ENCODE peak calls at places on chromosomes 7 and 10, in nine cellular contexts. G is psoas muscle, V is endothelial cell, Q is IMR-90, Z is left ventricle myocardium inferior, I is HFF-Myc, H is AG10803, M is B cell, A is nephron progenitor cell. R is an unnamed sample.

GRCh38 chr7:4257390-4258111 is 424.5 kb upstream of the FOXK1 start:
- DNase-seq in Z (no peak), V (no peak), Q (no peak), M (no peak), A (no peak), I (no peak), G (no peak), H (no peak), R (no peak)

GRCh38 chr7:21256310-21256877 is 171.5 kb upstream of the SP4 start:
- DNase-seq in Z (no peak), G (no peak), H (peak; percentile 44), M (no peak), Q (peak; percentile 38), I (no peak), V (peak; percentile 16), A (no peak), R (no peak)

GRCh38 chr7:47193003-47193402 is 388.9 kb downstream of the TNS3 start:
- DNase-seq in Q (no peak), H (no peak), A (no peak), I (no peak), G (no peak), Z (no peak), M (no peak), V (no peak), R (no peak)

GRCh38 chr10:124522131-124522902 is 60.7 kb downstream of the LHPP start:
- DNase-seq in I (no peak), H (no peak), Z (no peak), G (peak; percentile 49), Q (no peak), M (no peak), V (no peak), A (no peak), R (no peak)

GRCh38 chr7:35036361-35037171 is 719 bp downstream of the DPY19L1 start:
- DNase-seq in M (peak; percentile 24), I (no peak), G (peak; percentile 76), H (peak; percentile 51), Z (peak; percentile 62), A (peak; percentile 62), V (peak; percentile 55), Q (peak; percentile 53), R (no peak)

GRCh38 chr7:103810112-103810744 is 179.2 kb downstream of the RELN start:
- DNase-seq in M (no peak), I (no peak), V (no peak), Z (no peak), H (no peak), A (no peak), Q (no peak), G (no peak), R (no peak)

GRCh38 chr10:4981722-4982471 is 18.7 kb downstream of the AKR1C1 start:
- DNase-seq in M (no peak), A (peak; percentile 2), V (peak; percentile 21), Z (no peak), H (peak; percentile 12), Q (peak; percentile 37), I (no peak), G (no peak), R (no peak)

GRCh38 chr10:30378607-30379006 is 29.5 kb upstream of the MTPAP start:
- DNase-seq in H (no peak), G (no peak), Z (no peak), A (no peak), M (no peak), I (no peak), V (no peak), Q (peak; percentile 35), R (no peak)

GRCh38 chr10:119933179-119933578 is 40.6 kb downstream of the SEC23IP start:
- DNase-seq in V (peak; percentile 5), I (no peak), H (no peak), Q (peak; percentile 3), Z (no peak), A (no peak), G (no peak), M (no peak), R (no peak)

GRCh38 chr7:1901431-1902210 is 231.5 kb downstream of the ELFN1 start:
- DNase-seq in I (no peak), Q (no peak), Z (no peak), H (no peak), G (peak; percentile 39), A (no peak), M (no peak), V (no peak), R (no peak)

GRCh38 chr7:144407266-144407931 is 3.9 kb upstream of the NOBOX start:
- DNase-seq in I (no peak), M (no peak), G (no peak), Z (no peak), Q (no peak), H (no peak), V (no peak), A (no peak), R (no peak)

GRCh38 chr7:116368960-116369359 is 130.6 kb upstream of the CAV2 start:
- DNase-seq in V (no peak), H (no peak), G (no peak), I (no peak), M (no peak), Z (no peak), A (no peak), Q (no peak), R (no peak)

GRCh38 chr7:150811-151221 is 41.6 kb upstream of the FAM20C start:
- DNase-seq in G (peak; percentile 59), M (no peak), I (no peak), Z (no peak), A (no peak), V (no peak), H (no peak), Q (no peak), R (no peak)

GRCh38 chr7:96621932-96622331 is 87.7 kb downstream of the SEM1 start:
- DNase-seq in Z (no peak), Q (no peak), G (no peak), I (no peak), H (no peak), V (no peak), A (no peak), M (no peak), R (no peak)

GRCh38 chr10:120052964-120053363 is 160.4 kb downstream of the SEC23IP start:
- DNase-seq in V (no peak), G (no peak), Q (no peak), M (no peak), A (no peak), Z (no peak), H (no peak), I (no peak), R (no peak)

GRCh38 chr10:2813277-2813676 is 254.1 kb upstream of the PFKP start:
- DNase-seq in V (no peak), M (no peak), H (no peak), Q (no peak), A (no peak), G (no peak), I (no peak), Z (no peak), R (no peak)

GRCh38 chr7:157037635-157038034 is 27.2 kb upstream of the MNX1 start:
- DNase-seq in G (no peak), H (no peak), Q (no peak), A (no peak), I (no peak), Z (no peak), M (no peak), V (no peak), R (no peak)

GRCh38 chr10:50558368-50558767 is 65.4 kb downstream of the SGMS1 start:
- DNase-seq in A (no peak), V (no peak), I (no peak), G (no peak), Q (no peak), Z (no peak), H (peak; percentile 81), M (no peak), R (no peak)

GRCh38 chr10:55979203-55979602 is 381.9 kb downstream of the ZWINT start:
- DNase-seq in G (no peak), H (no peak), Q (no peak), I (no peak), V (no peak), A (no peak), M (no peak), Z (no peak), R (no peak)
- TF ChIP-seq CTCF in G (no peak), H (no peak), Q (no peak), I (no peak), V (no peak), A (no peak), M (no peak), Z (no peak), R (no peak)

DNA sequence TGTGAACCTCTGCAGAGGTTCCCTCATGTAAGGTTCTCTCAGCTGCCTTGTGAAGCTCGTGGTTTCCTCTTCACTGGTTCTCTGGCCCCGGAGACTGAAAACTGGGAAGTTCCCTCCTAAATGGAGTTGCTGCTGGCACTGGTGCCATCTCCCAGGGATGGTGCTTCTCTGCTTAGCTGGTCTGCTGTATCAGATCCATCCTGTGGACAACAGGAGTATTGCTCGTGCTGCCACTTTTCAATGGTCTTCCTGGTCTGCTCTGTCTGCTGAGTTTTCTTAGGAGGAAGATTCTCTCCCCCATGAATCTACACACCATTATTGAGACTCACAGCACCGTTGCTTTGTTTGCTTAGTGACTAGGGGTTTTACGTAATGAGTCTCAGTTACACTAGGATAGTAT is 247.8 kb downstream of the OTUD1 start:
- DNase-seq in G (no peak), H (no peak), M (no peak), A (no peak), Q (no peak), V (no peak), Z (no peak), I (no peak), R (no peak)
- TF ChIP-seq CTCF in G (no peak), H (no peak), M (no peak), A (no peak), Q (no peak), V (no peak), Z (no peak), I (no peak), R (no peak)

GRCh38 chr7:74404741-74405140 is 49.0 kb upstream of the GTF2IRD1 start:
- DNase-seq in V (no peak), M (no peak), A (no peak), Z (no peak), Q (no peak), H (no peak), I (no peak), G (no peak), R (no peak)

GRCh38 chr7:74405899-74406512 is 47.7 kb upstream of the GTF2IRD1 start:
- DNase-seq in H (no peak), G (no peak), M (no peak), I (no peak), Z (no peak), A (no peak), V (no peak), Q (no peak), R (no peak)

GRCh38 chr7:74403521-74404387 is 50.0 kb upstream of the GTF2IRD1 start:
- DNase-seq in G (no peak), Q (no peak), M (no peak), A (no peak), H (no peak), Z (no peak), V (no peak), I (no peak), R (no peak)

GRCh38 chr7:74404388-74404700 is 49.4 kb upstream of the GTF2IRD1 start:
- DNase-seq in H (no peak), I (no peak), Q (no peak), V (no peak), Z (no peak), A (no peak), G (no peak), M (no peak), R (no peak)

GRCh38 chr7:74405191-74405898 is 48.4 kb upstream of the GTF2IRD1 start:
- DNase-seq in V (peak; percentile 43), H (no peak), Z (no peak), Q (no peak), M (no peak), G (no peak), I (no peak), A (peak; percentile 66), R (no peak)
- TF ChIP-seq CTCF in V (peak; percentile 57), H (no peak), Z (peak; percentile 56), Q (peak; percentile 26), M (peak; percentile 29), G (peak; percentile 21), I (peak; percentile 49), A (peak; percentile 66), R (peak; percentile 35)

GRCh38 chr10:95864906-95865813 is 42.6 kb upstream of the CC2D2B start:
- DNase-seq in H (peak; percentile 86), G (no peak), A (peak; percentile 31), V (peak; percentile 49), Q (peak; percentile 86), I (peak; percentile 48), Z (no peak), M (peak; percentile 63), R (peak; percentile 33)
- TF ChIP-seq CTCF in H (peak; percentile 83), G (peak; percentile 48), A (peak; percentile 52), V (peak; percentile 28), Q (peak; percentile 84), I (peak; percentile 80), Z (peak; percentile 72), M (peak; percentile 88), R (peak; percentile 71)

R was measured in AG04449.